ENCODE peak calls at places on chromosomes 4 and X, in nine cellular contexts. S, T, F, X, C, Q, O, K and M are unnamed samples.
A peak's percentile ranks its signal among the peaks of the same experiment; 100 is the strongest.

GRCh38 chrX:19689170-19689814 is 174.0 kb upstream of the MAP3K15 start:
- DNase-seq in S (no peak), T (no peak), F (no peak), X (no peak), C (no peak), Q (no peak), O (no peak), K (no peak), M (no peak)

GRCh38 chrX:136191171-136191570 is 43.8 kb downstream of the FHL1 start:
- DNase-seq in S (no peak), T (no peak), F (no peak), X (no peak), C (no peak), Q (no peak), O (no peak), K (no peak), M (no peak)

GRCh38 chr4:2731907-2732314 is 24.2 kb downstream of the TNIP2 start:
- DNase-seq in S (no peak), T (no peak), F (no peak), X (no peak), C (no peak), Q (no peak), O (no peak), K (no peak), M (no peak)

GRCh38 chr4:96035727-96036126 is 195.8 kb downstream of the PDHA2 start:
- DNase-seq in S (no peak), T (no peak), F (peak; percentile 60), X (no peak), C (no peak), Q (no peak), O (peak; percentile 9), K (no peak), M (no peak)

GRCh38 chrX:11446331-11446730 is 153.1 kb downstream of the AMELX start:
- DNase-seq in S (no peak), T (no peak), F (peak; percentile 76), X (no peak), C (no peak), Q (no peak), O (no peak), K (no peak), M (no peak)

GRCh38 chr4:88697588-88698329 is at the start of gene NAP1L5:
- DNase-seq in S (peak; percentile 53), T (no peak), F (peak; percentile 85), X (peak; percentile 78), C (peak; percentile 31), Q (peak; percentile 63), O (peak; percentile 38), K (no peak), M (peak; percentile 19)

GRCh38 chr4:169158860-169159259 is 111.9 kb downstream of the SH3RF1 start:
- DNase-seq in S (no peak), T (no peak), F (no peak), X (no peak), C (no peak), Q (no peak), O (no peak), K (no peak), M (no peak)

GRCh38 chrX:21528076-21528475 is 130.1 kb downstream of the KLHL34 start:
- DNase-seq in S (no peak), T (no peak), F (no peak), X (no peak), C (no peak), Q (peak; percentile 61), O (no peak), K (peak; percentile 33), M (no peak)

GRCh38 chrX:9610774-9611392 is 146.0 kb downstream of the TBL1X start:
- DNase-seq in S (no peak), T (no peak), F (peak; percentile 25), X (no peak), C (no peak), Q (peak; percentile 26), O (no peak), K (no peak), M (no peak)

GRCh38 chrX:120504569-120504968 is 35.5 kb upstream of the LAMP2 start:
- DNase-seq in S (no peak), T (no peak), F (no peak), X (no peak), C (no peak), Q (no peak), O (no peak), K (no peak), M (no peak)

GRCh38 chr4:176824645-176825366 is 32.1 kb upstream of the VEGFC start:
- DNase-seq in S (no peak), T (no peak), F (no peak), X (no peak), C (no peak), Q (no peak), O (no peak), K (no peak), M (no peak)

GRCh38 chr4:143531368-143531767 is 17.9 kb downstream of the SMARCA5 start:
- DNase-seq in S (no peak), T (no peak), F (peak; percentile 27), X (no peak), C (no peak), Q (no peak), O (no peak), K (no peak), M (no peak)

GRCh38 chrX:69503228-69503834 is 795 bp upstream of the NALF2 start:
- DNase-seq in S (peak; percentile 1), T (peak; percentile 54), F (peak; percentile 54), X (peak; percentile 78), C (no peak), Q (no peak), O (peak; percentile 60), K (no peak), M (peak; percentile 28)

GRCh38 chr4:176377705-176378302 is 58.0 kb downstream of the SPCS3 start:
- DNase-seq in S (no peak), T (no peak), F (peak; percentile 44), X (peak; percentile 6), C (no peak), Q (peak; percentile 46), O (no peak), K (peak; percentile 26), M (no peak)

GRCh38 chr4:48388504-48389154 is 47.3 kb downstream of the SLAIN2 start:
- DNase-seq in S (no peak), T (no peak), F (peak; percentile 45), X (no peak), C (no peak), Q (peak; percentile 56), O (no peak), K (no peak), M (no peak)

GRCh38 chr4:153205757-153206156 is 1.5 kb downstream of the TRIM2 start:
- DNase-seq in S (no peak), T (no peak), F (peak; percentile 37), X (no peak), C (no peak), Q (no peak), O (no peak), K (no peak), M (no peak)

GRCh38 chr4:113292371-113293042 is 243.1 kb downstream of the ANK2 start:
- DNase-seq in S (peak; percentile 75), T (no peak), F (peak; percentile 38), X (peak; percentile 2), C (peak; percentile 25), Q (no peak), O (no peak), K (no peak), M (peak; percentile 2)

GRCh38 chr4:187268940-187269339 is 545.3 kb upstream of the FAT1 start:
- DNase-seq in S (no peak), T (no peak), F (no peak), X (no peak), C (no peak), Q (peak; percentile 30), O (no peak), K (no peak), M (no peak)

GRCh38 chr4:13264126-13264525 is 220.0 kb downstream of the RAB28 start:
- DNase-seq in S (no peak), T (no peak), F (peak; percentile 26), X (no peak), C (no peak), Q (no peak), O (no peak), K (no peak), M (no peak)

GRCh38 chrX:149641432-149641831 is 9.8 kb upstream of the TMEM185A start:
- DNase-seq in S (no peak), T (no peak), F (no peak), X (no peak), C (no peak), Q (no peak), O (no peak), K (no peak), M (no peak)

GRCh38 chr4:17097369-17097768 is 198.9 kb upstream of the LDB2 start:
- DNase-seq in S (no peak), T (no peak), F (no peak), X (no peak), C (no peak), Q (no peak), O (no peak), K (no peak), M (no peak)

GRCh38 chr4:141645611-141646340 is 9.4 kb downstream of the IL15 start:
- DNase-seq in S (no peak), T (no peak), F (peak; percentile 41), X (no peak), C (no peak), Q (peak; percentile 82), O (no peak), K (no peak), M (no peak)

GRCh38 chrX:50812995-50813842 is 775 bp downstream of the SHROOM4 start:
- DNase-seq in S (no peak), T (no peak), F (peak; percentile 66), X (no peak), C (peak; percentile 6), Q (no peak), O (no peak), K (no peak), M (no peak)

GRCh38 chrX:147738260-147738659 is 173.5 kb upstream of the FMR1 start:
- DNase-seq in S (no peak), T (no peak), F (no peak), X (no peak), C (no peak), Q (no peak), O (no peak), K (no peak), M (no peak)

GRCh38 chr4:4766570-4766969 is 92.9 kb upstream of the MSX1 start:
- DNase-seq in S (no peak), T (no peak), F (peak; percentile 21), X (no peak), C (no peak), Q (no peak), O (no peak), K (no peak), M (no peak)

GRCh38 chrX:42934020-42934701 is 156.2 kb upstream of the PPP1R2C start:
- DNase-seq in S (no peak), T (no peak), F (peak; percentile 25), X (no peak), C (no peak), Q (no peak), O (no peak), K (no peak), M (no peak)

GRCh38 chr4:86441175-86441960 is 81.5 kb upstream of the MAPK10 start:
- DNase-seq in S (no peak), T (no peak), F (peak; percentile 13), X (no peak), C (no peak), Q (no peak), O (no peak), K (no peak), M (no peak)

GRCh38 chrX:30893206-30893605 is 4.2 kb upstream of the TAB3 start:
- DNase-seq in S (no peak), T (no peak), F (no peak), X (no peak), C (no peak), Q (no peak), O (no peak), K (no peak), M (no peak)